ENCODE peak calls at places on chromosomes 2 and 18, in ten cellular contexts. H is psoas muscle, S is mammary epithelial cell, Z is astrocyte, B is H7, L is mucosa of descending colon, M is cardiac muscle cell, V is tibial artery, E is GM23248, D is PC-9. A is an unnamed sample.
A peak's percentile ranks its signal among the peaks of the same experiment; 100 is the strongest.

GRCh38 chr18:32771871-32772499 is 838 bp downstream of the KLHL14 start:
- DNase-seq in H (no peak), S (no peak), Z (no peak), B (peak; percentile 80), L (peak; percentile 53), M (peak; percentile 67), V (no peak), E (peak; percentile 4), D (no peak), A (no peak)

GRCh38 chr2:8694737-8695136 is 12.9 kb downstream of the ID2 start:
- DNase-seq in H (no peak), S (peak; percentile 11), Z (peak; percentile 36), B (no peak), L (no peak), M (no peak), V (no peak), E (peak; percentile 61), D (no peak), A (no peak)

GRCh38 chr18:10406172-10406663 is 48.2 kb upstream of the APCDD1 start:
- DNase-seq in H (no peak), S (no peak), Z (no peak), B (peak; percentile 58), L (no peak), M (peak; percentile 78), V (no peak), E (no peak), D (no peak), A (peak; percentile 26)

GRCh38 chr18:79508565-79509535 is 113.1 kb downstream of the NFATC1 start:
- DNase-seq in H (peak; percentile 56), S (no peak), Z (no peak), B (peak; percentile 50), L (peak; percentile 69), M (no peak), V (peak; percentile 26), E (no peak), D (no peak), A (no peak)

GRCh38 chr2:174121178-174121577 is 127.2 kb downstream of the OLA1 start:
- DNase-seq in H (no peak), S (peak; percentile 7), Z (no peak), B (no peak), L (no peak), M (no peak), V (no peak), E (no peak), D (no peak), A (no peak)

GRCh38 chr2:13560322-13560721 is 843.6 kb downstream of the TRIB2 start:
- DNase-seq in H (no peak), S (no peak), Z (no peak), B (no peak), L (no peak), M (no peak), V (no peak), E (no peak), D (no peak), A (no peak)

GRCh38 chr2:230922951-230923717 is 1.9 kb downstream of the GPR55 start:
- DNase-seq in H (no peak), S (no peak), Z (no peak), B (no peak), L (no peak), M (no peak), V (no peak), E (no peak), D (no peak), A (no peak)

GRCh38 chr2:177538323-177538722 is 145.8 kb downstream of the AGPS start:
- DNase-seq in H (no peak), S (no peak), Z (no peak), B (no peak), L (no peak), M (no peak), V (no peak), E (no peak), D (no peak), A (no peak)

GRCh38 chr2:18971628-18972027 is 382.3 kb upstream of the NT5C1B start:
- DNase-seq in H (no peak), S (peak; percentile 50), Z (peak; percentile 35), B (no peak), L (no peak), M (no peak), V (no peak), E (peak; percentile 36), D (peak; percentile 76), A (no peak)

GRCh38 chr2:37005118-37005868 is 39.0 kb upstream of the STRN start:
- DNase-seq in H (no peak), S (peak; percentile 18), Z (no peak), B (peak; percentile 20), L (no peak), M (peak; percentile 28), V (no peak), E (no peak), D (no peak), A (no peak)

GRCh38 chr2:96808176-96808837 is 7.8 kb upstream of the CNNM3 start:
- DNase-seq in H (peak; percentile 44), S (no peak), Z (no peak), B (no peak), L (no peak), M (no peak), V (no peak), E (no peak), D (no peak), A (no peak)

GRCh38 chr2:96805026-96805425 is 11.0 kb upstream of the CNNM3 start:
- DNase-seq in H (no peak), S (no peak), Z (no peak), B (no peak), L (no peak), M (no peak), V (no peak), E (no peak), D (no peak), A (no peak)

GRCh38 chr2:96809216-96809882 is 6.7 kb upstream of the CNNM3 start:
- DNase-seq in H (peak; percentile 37), S (no peak), Z (no peak), B (no peak), L (no peak), M (no peak), V (no peak), E (no peak), D (no peak), A (no peak)

GRCh38 chr2:96806468-96807126 is 9.5 kb upstream of the CNNM3 start:
- DNase-seq in H (no peak), S (no peak), Z (no peak), B (no peak), L (peak; percentile 62), M (no peak), V (no peak), E (no peak), D (no peak), A (no peak)

GRCh38 chr2:96807127-96807471 is 9.0 kb upstream of the CNNM3 start:
- DNase-seq in H (no peak), S (no peak), Z (no peak), B (no peak), L (no peak), M (no peak), V (no peak), E (no peak), D (no peak), A (no peak)
- H3K4me3 ChIP-seq in H (no peak overlapping the region), S (no peak overlapping the region), Z (no peak overlapping the region), B (no peak overlapping the region), L (no peak overlapping the region), M (no peak overlapping the region), V (no peak overlapping the region), E (no peak overlapping the region), D (no peak overlapping the region), A (no peak overlapping the region)

DNA sequence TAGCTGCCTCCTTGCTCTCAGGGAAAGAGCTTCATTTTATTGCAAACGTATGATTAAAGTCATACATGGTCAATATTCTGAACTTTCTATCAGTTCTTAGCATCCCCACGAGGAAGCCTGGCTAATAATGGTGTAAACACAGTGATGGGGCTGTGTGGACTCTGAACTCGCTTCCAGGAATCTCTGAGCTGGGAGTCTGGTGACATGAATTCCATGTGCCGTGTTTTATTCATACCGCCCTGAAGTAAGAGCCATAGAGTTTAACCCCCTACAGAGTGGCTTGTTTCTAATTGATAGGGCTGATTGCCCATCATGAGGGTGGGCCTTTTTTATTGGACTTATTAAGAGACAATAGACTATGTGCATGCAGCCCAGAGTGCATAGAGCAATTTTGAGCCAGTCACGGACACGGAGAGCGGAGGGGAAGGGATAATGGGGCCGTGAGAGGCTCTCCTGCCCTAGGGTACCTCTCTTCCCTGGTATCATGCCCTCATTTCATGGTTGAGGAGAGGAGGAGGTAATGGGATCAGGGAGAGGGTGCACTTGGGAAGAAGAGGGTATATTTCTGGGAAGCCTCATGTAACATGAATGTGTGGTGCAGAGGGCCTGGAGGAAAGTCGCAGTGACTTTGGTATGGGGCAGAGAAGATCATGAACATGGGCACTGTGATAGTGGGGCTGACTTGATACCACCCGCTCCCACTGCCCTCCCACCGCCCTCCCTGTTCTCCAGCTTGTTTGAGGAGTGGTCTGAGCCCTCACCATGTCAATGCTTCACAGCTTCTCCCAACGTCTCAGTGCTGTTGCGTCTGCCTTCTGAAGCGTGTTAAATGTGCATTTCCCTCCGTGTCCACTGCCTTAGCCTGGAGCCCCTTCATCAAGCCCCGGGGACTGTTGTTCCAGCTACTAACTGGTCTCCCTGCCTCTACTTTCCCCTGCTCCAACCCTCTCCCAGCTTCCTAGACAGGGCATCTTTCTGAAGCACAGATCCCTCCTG is 73.2 kb downstream of the IL1R2 start:
- DNase-seq in H (no peak), S (no peak), Z (peak; percentile 69), B (no peak), L (no peak), M (no peak), V (no peak), E (peak; percentile 68), D (no peak), A (no peak)
- H3K4me3 ChIP-seq in H (peak overlapping the region; percentile 39), S (no peak overlapping the region), Z (peak overlapping the region; percentile 34), B (no peak overlapping the region), L (no peak overlapping the region), M (no peak overlapping the region), V (peak overlapping the region; percentile 20), E (peak overlapping the region; percentile 57), D (no peak overlapping the region), A (no peak overlapping the region)

DNA sequence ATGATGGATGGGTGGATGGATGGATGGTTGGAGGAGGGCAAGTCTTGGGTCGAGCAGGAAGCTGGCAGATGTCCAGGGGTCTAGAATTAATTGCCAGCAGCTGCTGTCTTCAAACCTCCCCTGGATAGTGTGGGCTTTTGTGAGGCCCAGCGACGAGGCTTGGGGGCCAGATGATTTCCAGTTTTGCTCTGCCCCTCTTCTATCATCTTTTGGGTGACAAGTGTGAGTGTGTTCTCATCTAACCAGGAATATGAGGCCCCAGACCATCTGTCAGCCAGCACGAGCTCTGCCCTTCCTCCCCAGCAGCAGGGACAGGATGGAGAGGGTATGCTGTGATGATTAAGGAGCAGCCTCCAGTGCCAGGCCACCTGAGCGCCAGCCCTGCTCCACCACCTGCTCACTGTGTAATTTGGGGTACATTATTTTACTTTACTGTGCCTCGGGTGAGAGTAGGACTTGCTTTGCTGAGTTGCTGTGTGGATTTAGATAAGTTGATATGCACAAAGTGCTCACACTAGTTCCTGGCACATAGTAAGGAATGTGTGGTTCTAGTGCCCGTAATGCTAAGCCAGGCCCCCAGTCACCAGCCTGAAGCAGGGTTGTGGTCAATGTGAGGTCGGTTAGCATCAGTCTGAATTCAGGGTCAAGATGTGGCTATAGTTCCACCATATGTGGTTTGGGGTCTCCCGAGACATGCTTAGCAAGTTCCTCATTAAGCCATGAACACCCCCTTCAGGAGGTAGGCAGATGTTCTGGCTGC is 251.1 kb downstream of the CYP26B1 start:
- DNase-seq in H (no peak), S (no peak), Z (no peak), B (peak; percentile 3), L (no peak), M (no peak), V (no peak), E (no peak), D (no peak), A (peak; percentile 14)
- H3K4me3 ChIP-seq in H (no peak overlapping the region), S (no peak overlapping the region), Z (no peak overlapping the region), B (no peak overlapping the region), L (no peak overlapping the region), M (no peak overlapping the region), V (no peak overlapping the region), E (no peak overlapping the region), D (no peak overlapping the region), A (no peak overlapping the region)

GRCh38 chr2:148553332-148553887 is 91.1 kb upstream of the EPC2 start:
- DNase-seq in H (no peak), S (no peak), Z (no peak), B (no peak), L (no peak), M (no peak), V (no peak), E (no peak), D (no peak), A (no peak)
- H3K4me3 ChIP-seq in H (peak overlapping the region; percentile 55), S (no peak overlapping the region), Z (no peak overlapping the region), B (no peak overlapping the region), L (no peak overlapping the region), M (no peak overlapping the region), V (peak overlapping the region; percentile 37), E (peak overlapping the region; percentile 32), D (no peak overlapping the region), A (peak overlapping the region; percentile 5)